ENCODE peak calls at places on chromosome 10, in four cellular contexts. H, I, B and W are unnamed samples.

GRCh38 chr10:133608855-133609254 is 17.7 kb downstream of the FRG2B start:
- DNase-seq in H (peak), I (no peak), B (no peak), W (peak)

GRCh38 chr10:98060079-98060478 is 29.7 kb upstream of the CRTAC1 start:
- DNase-seq in H (no peak), I (no peak), B (no peak), W (no peak)

GRCh38 chr10:33276282-33276923 is 58.1 kb downstream of the NRP1 start:
- DNase-seq in H (no peak), I (no peak), B (no peak), W (no peak)

GRCh38 chr10:55180357-55180756 is 379.3 kb upstream of the PCDH15 start:
- DNase-seq in H (no peak), I (no peak), B (no peak), W (no peak)

GRCh38 chr10:13882112-13882711 is 295.4 kb downstream of the PRPF18 start:
- DNase-seq in H (peak), I (peak), B (no peak), W (peak)

GRCh38 chr10:5283305-5284158 is 81.2 kb upstream of the UCN3 start:
- DNase-seq in H (peak), I (peak), B (no peak), W (no peak)

GRCh38 chr10:58220769-58221448 is 46.8 kb downstream of the IPMK start:
- DNase-seq in H (peak), I (no peak), B (no peak), W (no peak)

GRCh38 chr10:119209050-119209735 is 1.8 kb downstream of the GRK5 start:
- DNase-seq in H (peak), I (peak), B (no peak), W (peak)

GRCh38 chr10:122949296-122949695 is 4.7 kb downstream of the C10orf88 start:
- DNase-seq in H (no peak), I (no peak), B (no peak), W (no peak)

GRCh38 chr10:75611972-75612331 is 180.5 kb downstream of the LRMDA start:
- DNase-seq in H (no peak), I (no peak), B (no peak), W (no peak)

GRCh38 chr10:3365630-3366029 is 193.0 kb upstream of the PITRM1 start:
- DNase-seq in H (no peak), I (no peak), B (no peak), W (no peak)

GRCh38 chr10:112672706-112673105 is 225.7 kb downstream of the VTI1A start:
- DNase-seq in H (no peak), I (no peak), B (no peak), W (no peak)

GRCh38 chr10:86642021-86642420 is 12.3 kb upstream of the OPN4 start:
- DNase-seq in H (no peak), I (no peak), B (no peak), W (no peak)

GRCh38 chr10:23826399-23826798 is 382.5 kb upstream of the KIAA1217 start:
- DNase-seq in H (peak), I (peak), B (no peak), W (no peak)

GRCh38 chr10:93083743-93084539 is 10.2 kb downstream of the CYP26A1 start:
- DNase-seq in H (no peak), I (no peak), B (no peak), W (no peak)

GRCh38 chr10:129771576-129772471 is 192.2 kb downstream of the EBF3 start:
- DNase-seq in H (no peak), I (no peak), B (no peak), W (no peak)

GRCh38 chr10:77296534-77297369 is 340.9 kb downstream of the KCNMA1 start:
- DNase-seq in H (no peak), I (peak), B (no peak), W (no peak)

GRCh38 chr10:100736144-100736808 is 9.1 kb upstream of the PAX2 start:
- DNase-seq in H (no peak), I (no peak), B (no peak), W (no peak)

GRCh38 chr10:26703974-26704373 is 6.5 kb downstream of the PDSS1 start:
- DNase-seq in H (no peak), I (no peak), B (no peak), W (no peak)

GRCh38 chr10:3324572-3324971 is 152.0 kb upstream of the PITRM1 start:
- DNase-seq in H (peak), I (no peak), B (no peak), W (no peak)

GRCh38 chr10:130497056-130498010 is 361.1 kb downstream of the GLRX3 start:
- DNase-seq in H (no peak), I (no peak), B (no peak), W (no peak)

GRCh38 chr10:26739087-26739631 is 41.7 kb downstream of the PDSS1 start:
- DNase-seq in H (no peak), I (no peak), B (no peak), W (no peak)

GRCh38 chr10:42981358-42982236 is 95.3 kb upstream of the RET start:
- DNase-seq in H (no peak), I (no peak), B (no peak), W (no peak)

GRCh38 chr10:11588878-11589277 is 22.6 kb downstream of the USP6NL start:
- DNase-seq in H (no peak), I (no peak), B (no peak), W (no peak)

GRCh38 chr10:3828404-3829192 is 43.6 kb upstream of the KLF6 start:
- DNase-seq in H (peak), I (no peak), B (no peak), W (peak)

GRCh38 chr10:46232084-46232483 is 54.7 kb upstream of the ANTXRL start:
- DNase-seq in H (no peak), I (no peak), B (no peak), W (no peak)

GRCh38 chr10:110354322-110354766 is 49.6 kb upstream of the SMNDC1 start:
- DNase-seq in H (peak), I (peak), B (no peak), W (peak)

GRCh38 chr10:122142652-122143237 is 128.4 kb upstream of the BTBD16 start:
- DNase-seq in H (no peak), I (peak), B (no peak), W (no peak)

GRCh38 chr10:84084342-84084741 is 55.0 kb upstream of the GHITM start:
- DNase-seq in H (no peak), I (no peak), B (no peak), W (no peak)

GRCh38 chr10:112471878-112472487 is 25.0 kb downstream of the VTI1A start:
- DNase-seq in H (peak), I (peak), B (no peak), W (peak)

GRCh38 chr10:1596482-1596881 is 140.8 kb downstream of the ADARB2 start:
- DNase-seq in H (no peak), I (no peak), B (no peak), W (no peak)

GRCh38 chr10:44668336-44668735 is 242.8 kb upstream of the TMEM72 start:
- DNase-seq in H (no peak), I (no peak), B (no peak), W (no peak)

GRCh38 chr10:34180749-34181148 is 634.3 kb downstream of the PARD3 start:
- DNase-seq in H (no peak), I (no peak), B (no peak), W (no peak)

GRCh38 chr10:43573250-43574034 is 974 bp downstream of the ZNF239 start:
- DNase-seq in H (peak), I (peak), B (no peak), W (no peak)

GRCh38 chr10:11454160-11454559 is 157.3 kb downstream of the USP6NL start:
- DNase-seq in H (no peak), I (no peak), B (no peak), W (no peak)

GRCh38 chr10:17122052-17122451 is 7.6 kb downstream of the CUBN start:
- DNase-seq in H (peak), I (no peak), B (no peak), W (no peak)

GRCh38 chr10:14688606-14689005 is 86.1 kb downstream of the FAM107B start:
- DNase-seq in H (peak), I (no peak), B (no peak), W (no peak)

GRCh38 chr10:5659702-5660528 is 6.5 kb downstream of the ASB13 start:
- DNase-seq in H (peak), I (no peak), B (no peak), W (no peak)